ENCODE peak calls at places on chromosomes 16 and 17, in six cellular contexts. K is activated naive CD4-positive, alpha-beta T cell treated with anti-CD3 and anti-CD28 coated beads for 36 hours; S is T-helper 1 cell; J is activated CD8-positive, alpha-beta memory T cell treated with anti-CD3 and anti-CD28 coated beads, Interleukin-2, amount 10 ng/mL, durations not matched to agents 7 days and 5 days; E is tibial artery; G is H4. L is an unnamed sample.

GRCh38 chr17:78973196-78973595 is 6.5 kb downstream of the LGALS3BP start:
- DNase-seq in K (no peak), S (no peak), J (no peak), E (no peak), G (no peak), L (no peak)

GRCh38 chr17:80694085-80694991 is 149.7 kb downstream of the RPTOR start:
- DNase-seq in K (no peak), S (no peak), J (no peak), E (no peak), G (no peak), L (no peak)

GRCh38 chr17:29589524-29590260 is at the start of gene GIT1:
- DNase-seq in K (peak), S (peak), J (peak), E (peak), G (peak), L (peak)

GRCh38 chr16:24887472-24887871 is 41.7 kb downstream of the SLC5A11 start:
- DNase-seq in K (no peak), S (no peak), J (no peak), E (no peak), G (no peak), L (no peak)

GRCh38 chr17:58414596-58414997 is 2.7 kb downstream of the RNF43 start:
- DNase-seq in K (no peak), S (no peak), J (no peak), E (no peak), G (no peak), L (no peak)

GRCh38 chr17:33594000-33594399 is 300.9 kb upstream of the ASIC2 start:
- DNase-seq in K (no peak), S (no peak), J (no peak), E (no peak), G (no peak), L (no peak)

GRCh38 chr16:24419709-24420108 is 119.7 kb upstream of the RBBP6 start:
- DNase-seq in K (no peak), S (no peak), J (no peak), E (no peak), G (no peak), L (no peak)

GRCh38 chr17:80109066-80109618 is 7.8 kb downstream of the GAA start:
- DNase-seq in K (no peak), S (no peak), J (no peak), E (no peak), G (no peak), L (no peak)

GRCh38 chr17:50051082-50051576 is 4.8 kb upstream of the ITGA3 start:
- DNase-seq in K (peak), S (peak), J (peak), E (no peak), G (peak), L (peak)

GRCh38 chr17:67620088-67620487 is 97.6 kb upstream of the NOL11 start:
- DNase-seq in K (no peak), S (no peak), J (no peak), E (no peak), G (no peak), L (no peak)

GRCh38 chr17:7912927-7913524 is 3.1 kb downstream of the RNF227 start:
- DNase-seq in K (peak), S (peak), J (peak), E (no peak), G (peak), L (peak)

GRCh38 chr17:16477255-16477654 is 14.7 kb downstream of the LRRC75A start:
- DNase-seq in K (no peak), S (no peak), J (no peak), E (peak), G (peak), L (no peak)

GRCh38 chr16:69762843-69763556 is 868 bp downstream of the WWP2 start:
- DNase-seq in K (no peak), S (peak), J (peak), E (no peak), G (no peak), L (no peak)

GRCh38 chr17:13874817-13875216 is 194.5 kb upstream of the COX10 start:
- DNase-seq in K (no peak), S (no peak), J (no peak), E (no peak), G (no peak), L (no peak)

GRCh38 chr17:35709874-35710273 is 21.6 kb upstream of the RASL10B start:
- DNase-seq in K (no peak), S (no peak), J (no peak), E (no peak), G (no peak), L (no peak)

L was measured in DND-41.